ENCODE peak calls at places on chromosomes 16 and 17, in five cellular contexts. S is activated naive CD4-positive, alpha-beta T cell; B is SJCRH30; R is lung; A is LHCN-M2. I is an unnamed sample.

GRCh38 chr17:68513932-68514331 is 1.7 kb downstream of the PRKAR1A start:
- DNase-seq in A (no peak), B (no peak), R (no peak), S (no peak), I (no peak)

GRCh38 chr16:67230809-67231660 is 4.1 kb downstream of the TMEM208 start:
- DNase-seq in A (no peak), S (no peak), B (no peak), R (no peak), I (no peak)

GRCh38 chr17:42512733-42513251 is 23.2 kb upstream of the NAGLU start:
- DNase-seq in R (no peak), S (no peak), A (no peak), B (no peak), I (no peak)

GRCh38 chr17:73710095-73710592 is 65.9 kb upstream of the SDK2 start:
- DNase-seq in B (peak; percentile 92), A (no peak), R (peak; percentile 63), S (peak; percentile 46), I (no peak)

GRCh38 chr17:16879686-16880085 is 92.2 kb downstream of the TNFRSF13B start:
- DNase-seq in B (no peak), R (no peak), A (no peak), S (no peak), I (no peak)

GRCh38 chr17:64413505-64413904 is 22.8 kb upstream of the PECAM1 start:
- DNase-seq in S (no peak), R (peak; percentile 60), A (no peak), B (no peak), I (no peak)

GRCh38 chr16:27177031-27177774 is 26.1 kb upstream of the KDM8 start:
- DNase-seq in B (no peak), R (no peak), S (no peak), A (peak; percentile 55), I (no peak)

GRCh38 chr17:43839670-43840101 is 6.7 kb upstream of the MPP3 start:
- DNase-seq in R (no peak), S (no peak), B (no peak), A (no peak), I (peak; percentile 93)

GRCh38 chr16:2054543-2055245 is 6.9 kb downstream of the TSC2 start:
- DNase-seq in R (no peak), S (no peak), A (no peak), B (no peak), I (no peak)

GRCh38 chr17:19304209-19304608 is 58.3 kb downstream of the B9D1 start:
- DNase-seq in S (no peak), R (peak; percentile 71), A (peak; percentile 49), B (peak; percentile 67), I (no peak)

GRCh38 chr17:49513044-49513395 is 17.9 kb downstream of the NGFR start:
- DNase-seq in R (no peak), B (no peak), S (no peak), A (no peak), I (no peak)

GRCh38 chr17:1693339-1693738 is 8.7 kb upstream of the PRPF8 start:
- DNase-seq in A (no peak), B (no peak), R (no peak), S (no peak), I (no peak)

GRCh38 chr17:60043846-60044245 is 34.9 kb downstream of the HEATR6 start:
- DNase-seq in S (no peak), B (no peak), R (no peak), A (no peak), I (no peak)

GRCh38 chr17:20938244-20938643 is 104.6 kb downstream of the USP22 start:
- DNase-seq in R (no peak), B (no peak), A (no peak), S (no peak), I (no peak)

GRCh38 chr16:27374794-27375499 is 27.0 kb upstream of the IL21R start:
- DNase-seq in A (peak; percentile 77), S (no peak), B (peak; percentile 96), R (peak; percentile 59), I (no peak)

GRCh38 chr17:60720763-60721531 is 43.3 kb downstream of the BCAS3 start:
- DNase-seq in R (no peak), S (no peak), B (peak; percentile 76), A (peak; percentile 60), I (no peak)